ENCODE peak calls at places on chromosomes 16 and 17, in six cellular contexts. One of them, this sample, is unnamed.

GRCh38 chr16:1941162-1941923 is 1.7 kb downstream of the MSRB1 start:
- DNase-seq in neural progenitor cell: peak; percentile 58
- DNase-seq in esophagus squamous epithelium: no peak
- DNase-seq in ascending aorta: no peak
- DNase-seq in RWPE1: no peak
- DNase-seq in fibroblast of lung: peak; percentile 96
- DNase-seq in this sample: no peak

GRCh38 chr17:39271546-39271945 is 45.8 kb upstream of the STAC2 start:
- DNase-seq in neural progenitor cell: no peak
- DNase-seq in esophagus squamous epithelium: no peak
- DNase-seq in ascending aorta: no peak
- DNase-seq in RWPE1: no peak
- DNase-seq in fibroblast of lung: no peak
- DNase-seq in this sample: no peak

GRCh38 chr17:32483451-32484019 is 3.3 kb upstream of the CDK5R1 start:
- DNase-seq in neural progenitor cell: peak; percentile 91
- DNase-seq in esophagus squamous epithelium: no peak
- DNase-seq in ascending aorta: no peak
- DNase-seq in RWPE1: peak; percentile 56
- DNase-seq in fibroblast of lung: peak; percentile 67
- DNase-seq in this sample: no peak

GRCh38 chr17:41131979-41132378 is 8.0 kb upstream of the KRTAP4-12 start:
- DNase-seq in neural progenitor cell: no peak
- DNase-seq in esophagus squamous epithelium: no peak
- DNase-seq in ascending aorta: no peak
- DNase-seq in RWPE1: peak; percentile 75
- DNase-seq in fibroblast of lung: peak; percentile 75
- DNase-seq in this sample: peak; percentile 97

GRCh38 chr17:79503440-79503839 is 107.4 kb downstream of the RBFOX3 start:
- DNase-seq in neural progenitor cell: no peak
- DNase-seq in esophagus squamous epithelium: no peak
- DNase-seq in ascending aorta: no peak
- DNase-seq in RWPE1: no peak
- DNase-seq in fibroblast of lung: no peak
- DNase-seq in this sample: no peak

GRCh38 chr16:77376358-77376757 is 58.5 kb downstream of the ADAMTS18 start:
- DNase-seq in neural progenitor cell: no peak
- DNase-seq in esophagus squamous epithelium: no peak
- DNase-seq in ascending aorta: no peak
- DNase-seq in RWPE1: no peak
- DNase-seq in fibroblast of lung: no peak
- DNase-seq in this sample: no peak

GRCh38 chr16:86884256-86884655 is 305.9 kb downstream of the FOXL1 start:
- DNase-seq in neural progenitor cell: peak; percentile 33
- DNase-seq in esophagus squamous epithelium: no peak
- DNase-seq in ascending aorta: no peak
- DNase-seq in RWPE1: no peak
- DNase-seq in fibroblast of lung: no peak
- DNase-seq in this sample: no peak

GRCh38 chr16:47299587-47299986 is 155.8 kb upstream of the NETO2 start:
- DNase-seq in neural progenitor cell: no peak
- DNase-seq in esophagus squamous epithelium: no peak
- DNase-seq in ascending aorta: no peak
- DNase-seq in RWPE1: no peak
- DNase-seq in fibroblast of lung: no peak
- DNase-seq in this sample: no peak

GRCh38 chr17:9023389-9024210 is 2.3 kb downstream of the NTN1 start:
- DNase-seq in neural progenitor cell: peak; percentile 31
- DNase-seq in esophagus squamous epithelium: no peak
- DNase-seq in ascending aorta: no peak
- DNase-seq in RWPE1: no peak
- DNase-seq in fibroblast of lung: no peak
- DNase-seq in this sample: no peak

GRCh38 chr17:42779942-42780815 is at the start of gene WNK4:
- DNase-seq in neural progenitor cell: peak; percentile 64
- DNase-seq in esophagus squamous epithelium: no peak
- DNase-seq in ascending aorta: no peak
- DNase-seq in RWPE1: no peak
- DNase-seq in fibroblast of lung: peak; percentile 49
- DNase-seq in this sample: no peak

GRCh38 chr17:76382305-76382802 is 2.1 kb upstream of the SPHK1 start:
- DNase-seq in neural progenitor cell: peak; percentile 90
- DNase-seq in esophagus squamous epithelium: no peak
- DNase-seq in ascending aorta: no peak
- DNase-seq in RWPE1: peak; percentile 46
- DNase-seq in fibroblast of lung: peak; percentile 80
- DNase-seq in this sample: peak; percentile 58

GRCh38 chr17:79813826-79814623 is 17.1 kb upstream of the CBX8 start:
- DNase-seq in neural progenitor cell: peak; percentile 23
- DNase-seq in esophagus squamous epithelium: no peak
- DNase-seq in ascending aorta: no peak
- DNase-seq in RWPE1: no peak
- DNase-seq in fibroblast of lung: no peak
- DNase-seq in this sample: no peak

GRCh38 chr17:39640493-39641118 is 3.7 kb downstream of the STARD3 start:
- DNase-seq in neural progenitor cell: no peak
- DNase-seq in esophagus squamous epithelium: no peak
- DNase-seq in ascending aorta: no peak
- DNase-seq in RWPE1: no peak
- DNase-seq in fibroblast of lung: no peak
- DNase-seq in this sample: no peak

GRCh38 chr17:31492880-31493655 is 101.6 kb downstream of the RAB11FIP4 start:
- DNase-seq in neural progenitor cell: no peak
- DNase-seq in esophagus squamous epithelium: peak; percentile 44
- DNase-seq in ascending aorta: peak; percentile 30
- DNase-seq in RWPE1: no peak
- DNase-seq in fibroblast of lung: peak; percentile 25
- DNase-seq in this sample: no peak

GRCh38 chr16:48451323-48451722 is 66.1 kb upstream of the SIAH1 start:
- DNase-seq in neural progenitor cell: no peak
- DNase-seq in esophagus squamous epithelium: no peak
- DNase-seq in ascending aorta: no peak
- DNase-seq in RWPE1: no peak
- DNase-seq in fibroblast of lung: no peak
- DNase-seq in this sample: no peak

GRCh38 chr17:81727324-81728031 is 15.4 kb downstream of the SLC25A10 start:
- DNase-seq in neural progenitor cell: no peak
- DNase-seq in esophagus squamous epithelium: no peak
- DNase-seq in ascending aorta: no peak
- DNase-seq in RWPE1: no peak
- DNase-seq in fibroblast of lung: no peak
- DNase-seq in this sample: no peak

GRCh38 chr17:46818319-46818928 is at the start of gene WNT3:
- DNase-seq in neural progenitor cell: peak; percentile 82
- DNase-seq in esophagus squamous epithelium: no peak
- DNase-seq in ascending aorta: no peak
- DNase-seq in RWPE1: peak; percentile 51
- DNase-seq in fibroblast of lung: no peak
- DNase-seq in this sample: no peak

GRCh38 chr17:9360610-9361571 is 214.7 kb downstream of the STX8 start:
- DNase-seq in neural progenitor cell: no peak
- DNase-seq in esophagus squamous epithelium: no peak
- DNase-seq in ascending aorta: no peak
- DNase-seq in RWPE1: peak; percentile 19
- DNase-seq in fibroblast of lung: peak; percentile 72
- DNase-seq in this sample: no peak

DNA sequence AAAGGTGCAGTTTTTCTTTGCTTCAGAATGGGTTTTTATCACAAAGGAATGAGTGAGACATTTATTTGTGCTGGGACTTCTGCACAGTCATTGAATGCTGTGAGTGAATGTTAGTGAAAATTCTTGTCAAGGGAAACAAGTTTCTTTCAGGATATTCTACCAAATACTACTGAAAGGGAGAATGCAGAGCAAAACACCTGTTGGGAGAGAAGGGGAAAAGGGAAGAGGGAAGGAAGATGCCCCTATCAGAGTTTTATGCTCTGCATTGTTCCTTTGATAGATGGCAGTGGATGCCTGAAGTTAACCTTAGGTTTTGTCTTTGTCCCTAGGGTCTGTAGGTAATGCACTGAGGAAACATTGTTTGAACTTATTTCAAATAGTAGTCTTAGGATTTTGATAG is 3.1 kb downstream of the GGNBP2 start:
- DNase-seq in neural progenitor cell: no peak
- DNase-seq in esophagus squamous epithelium: no peak
- DNase-seq in ascending aorta: no peak
- DNase-seq in RWPE1: no peak
- DNase-seq in fibroblast of lung: no peak
- DNase-seq in this sample: no peak
- TF ChIP-seq CTCF in neural progenitor cell: no peak
- TF ChIP-seq CTCF in esophagus squamous epithelium: no peak
- TF ChIP-seq CTCF in ascending aorta: no peak
- TF ChIP-seq CTCF in RWPE1: no peak
- TF ChIP-seq CTCF in fibroblast of lung: no peak
- TF ChIP-seq CTCF in this sample: no peak

GRCh38 chr17:66989579-66989978 is 25.1 kb downstream of the CACNG4 start:
- DNase-seq in neural progenitor cell: no peak
- DNase-seq in esophagus squamous epithelium: no peak
- DNase-seq in ascending aorta: no peak
- DNase-seq in RWPE1: no peak
- DNase-seq in fibroblast of lung: no peak
- DNase-seq in this sample: no peak

GRCh38 chr17:66987059-66987616 is 22.6 kb downstream of the CACNG4 start:
- DNase-seq in neural progenitor cell: no peak
- DNase-seq in esophagus squamous epithelium: no peak
- DNase-seq in ascending aorta: no peak
- DNase-seq in RWPE1: no peak
- DNase-seq in fibroblast of lung: no peak
- DNase-seq in this sample: no peak

GRCh38 chr17:66989076-66989475 is 24.6 kb downstream of the CACNG4 start:
- DNase-seq in neural progenitor cell: no peak
- DNase-seq in esophagus squamous epithelium: no peak
- DNase-seq in ascending aorta: no peak
- DNase-seq in RWPE1: no peak
- DNase-seq in fibroblast of lung: no peak
- DNase-seq in this sample: no peak

GRCh38 chr17:66986659-66987058 is 22.2 kb downstream of the CACNG4 start:
- DNase-seq in neural progenitor cell: no peak
- DNase-seq in esophagus squamous epithelium: no peak
- DNase-seq in ascending aorta: no peak
- DNase-seq in RWPE1: no peak
- DNase-seq in fibroblast of lung: no peak
- DNase-seq in this sample: no peak

DNA sequence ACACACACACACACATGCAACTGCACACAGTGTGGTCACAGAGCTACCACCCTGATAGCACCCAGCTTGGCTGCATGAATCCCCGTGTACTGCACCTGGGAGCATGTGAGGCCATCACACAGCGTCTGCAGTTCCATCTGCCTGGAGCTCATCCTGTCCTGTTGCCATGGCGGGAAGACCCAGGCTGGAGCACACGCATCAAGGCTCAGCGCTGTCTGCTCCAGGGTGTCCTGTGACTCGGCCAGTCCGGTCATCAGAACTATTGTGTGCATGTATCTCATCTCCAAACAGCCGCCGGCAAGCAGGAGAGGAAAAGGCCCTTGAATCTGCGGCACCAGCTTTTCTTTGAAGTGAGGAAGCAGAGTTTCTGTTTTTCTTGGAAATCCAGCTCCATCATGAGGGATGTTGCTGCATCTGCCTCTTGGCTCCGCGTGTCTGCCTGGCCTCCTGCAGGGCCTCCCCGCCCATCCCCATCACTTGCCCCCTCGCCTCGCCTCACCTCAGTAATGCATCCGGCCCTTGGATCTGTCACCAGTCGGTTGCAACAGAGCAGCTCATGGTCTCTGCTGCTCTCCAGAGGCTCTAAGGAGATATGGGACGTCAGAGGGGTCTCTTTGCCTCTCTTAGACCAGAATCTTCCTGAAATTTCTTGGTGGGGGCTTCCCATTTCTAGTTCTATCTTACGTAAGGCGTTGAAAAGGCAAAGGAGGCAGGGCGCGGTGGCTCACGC is 23.7 kb downstream of the CACNG4 start:
- DNase-seq in neural progenitor cell: peak; percentile 19
- DNase-seq in esophagus squamous epithelium: no peak
- DNase-seq in ascending aorta: no peak
- DNase-seq in RWPE1: no peak
- DNase-seq in fibroblast of lung: no peak
- DNase-seq in this sample: no peak
- TF ChIP-seq CTCF in neural progenitor cell: no peak
- TF ChIP-seq CTCF in esophagus squamous epithelium: no peak
- TF ChIP-seq CTCF in ascending aorta: no peak
- TF ChIP-seq CTCF in RWPE1: no peak
- TF ChIP-seq CTCF in fibroblast of lung: no peak
- TF ChIP-seq CTCF in this sample: no peak

GRCh38 chr17:17661134-17661533 is 20.1 kb upstream of the RAI1 start:
- DNase-seq in neural progenitor cell: no peak
- DNase-seq in esophagus squamous epithelium: no peak
- DNase-seq in ascending aorta: no peak
- DNase-seq in RWPE1: no peak
- DNase-seq in fibroblast of lung: no peak
- DNase-seq in this sample: no peak

GRCh38 chr17:17663160-17664072 is 17.8 kb upstream of the RAI1 start:
- DNase-seq in neural progenitor cell: peak; percentile 87
- DNase-seq in esophagus squamous epithelium: no peak
- DNase-seq in ascending aorta: no peak
- DNase-seq in RWPE1: peak; percentile 87
- DNase-seq in fibroblast of lung: peak; percentile 98
- DNase-seq in this sample: peak; percentile 88

GRCh38 chr17:17659340-17659739 is 21.9 kb upstream of the RAI1 start:
- DNase-seq in neural progenitor cell: no peak
- DNase-seq in esophagus squamous epithelium: no peak
- DNase-seq in ascending aorta: no peak
- DNase-seq in RWPE1: no peak
- DNase-seq in fibroblast of lung: no peak
- DNase-seq in this sample: no peak

GRCh38 chr17:17664073-17664470 is 17.2 kb upstream of the RAI1 start:
- DNase-seq in neural progenitor cell: no peak
- DNase-seq in esophagus squamous epithelium: no peak
- DNase-seq in ascending aorta: no peak
- DNase-seq in RWPE1: no peak
- DNase-seq in fibroblast of lung: no peak
- DNase-seq in this sample: no peak

GRCh38 chr17:17661834-17662233 is 19.4 kb upstream of the RAI1 start:
- DNase-seq in neural progenitor cell: peak; percentile 43
- DNase-seq in esophagus squamous epithelium: no peak
- DNase-seq in ascending aorta: no peak
- DNase-seq in RWPE1: no peak
- DNase-seq in fibroblast of lung: no peak
- DNase-seq in this sample: no peak
- TF ChIP-seq CTCF in neural progenitor cell: peak; percentile 55
- TF ChIP-seq CTCF in esophagus squamous epithelium: no peak
- TF ChIP-seq CTCF in ascending aorta: no peak
- TF ChIP-seq CTCF in RWPE1: no peak
- TF ChIP-seq CTCF in fibroblast of lung: no peak
- TF ChIP-seq CTCF in this sample: no peak

GRCh38 chr17:10403589-10403988 is 18.2 kb downstream of the MYH8 start:
- DNase-seq in neural progenitor cell: no peak
- DNase-seq in esophagus squamous epithelium: no peak
- DNase-seq in ascending aorta: no peak
- DNase-seq in RWPE1: no peak
- DNase-seq in fibroblast of lung: no peak
- DNase-seq in this sample: no peak

GRCh38 chr17:10394201-10394887 is 21.5 kb upstream of the MYH13 start:
- DNase-seq in neural progenitor cell: no peak
- DNase-seq in esophagus squamous epithelium: no peak
- DNase-seq in ascending aorta: no peak
- DNase-seq in RWPE1: no peak
- DNase-seq in fibroblast of lung: no peak
- DNase-seq in this sample: no peak

GRCh38 chr17:10396529-10397163 is 23.8 kb upstream of the MYH13 start:
- DNase-seq in neural progenitor cell: no peak
- DNase-seq in esophagus squamous epithelium: no peak
- DNase-seq in ascending aorta: no peak
- DNase-seq in RWPE1: no peak
- DNase-seq in fibroblast of lung: no peak
- DNase-seq in this sample: no peak

GRCh38 chr17:10398352-10398751 is 23.4 kb downstream of the MYH8 start:
- DNase-seq in neural progenitor cell: peak; percentile 25
- DNase-seq in esophagus squamous epithelium: no peak
- DNase-seq in ascending aorta: no peak
- DNase-seq in RWPE1: no peak
- DNase-seq in fibroblast of lung: no peak
- DNase-seq in this sample: no peak
- TF ChIP-seq CTCF in neural progenitor cell: peak; percentile 46
- TF ChIP-seq CTCF in esophagus squamous epithelium: no peak
- TF ChIP-seq CTCF in ascending aorta: no peak
- TF ChIP-seq CTCF in RWPE1: no peak
- TF ChIP-seq CTCF in fibroblast of lung: no peak
- TF ChIP-seq CTCF in this sample: no peak

This sample was measured in foreskin keratinocyte.